ENCODE peak calls at places on chromosomes 16 and 17, in eight cellular contexts. Q is HCT116, B is esophagus squamous epithelium, R is A549, U is nephron progenitor cell, V is islet precursor cell, W is mucosa of gallbladder, M is adipocyte. C is an unnamed sample.

GRCh38 chr17:17696871-17697633 is 15.8 kb downstream of the RAI1 start:
- DNase-seq in Q (no peak), B (no peak), R (no peak), U (no peak), V (no peak), W (no peak), M (no peak), C (no peak)

GRCh38 chr16:11133344-11133921 is 122.6 kb downstream of the SOCS1 start:
- DNase-seq in Q (peak; percentile 79), B (no peak), R (no peak), U (no peak), V (peak; percentile 97), W (peak; percentile 91), M (peak; percentile 95), C (peak; percentile 96)

GRCh38 chr17:50458290-50458689 is 10.4 kb downstream of the CHAD start:
- DNase-seq in Q (no peak), B (no peak), R (no peak), U (no peak), V (no peak), W (no peak), M (no peak), C (peak; percentile 64)

GRCh38 chr17:31510273-31511175 is 119.0 kb downstream of the RAB11FIP4 start:
- DNase-seq in Q (no peak), B (no peak), R (no peak), U (no peak), V (no peak), W (no peak), M (no peak), C (no peak)

GRCh38 chr16:50570808-50571598 is 22.8 kb downstream of the NKD1 start:
- DNase-seq in Q (no peak), B (no peak), R (no peak), U (no peak), V (no peak), W (no peak), M (no peak), C (no peak)

GRCh38 chr16:84396537-84397008 is 28.2 kb downstream of the ATP2C2 start:
- DNase-seq in Q (no peak), B (no peak), R (peak; percentile 77), U (no peak), V (no peak), W (no peak), M (peak; percentile 3), C (peak; percentile 90)

GRCh38 chr16:87583453-87584131 is 18.7 kb upstream of the JPH3 start:
- DNase-seq in Q (no peak), B (no peak), R (no peak), U (no peak), V (no peak), W (no peak), M (no peak), C (no peak)

GRCh38 chr16:24372824-24373223 is 116.7 kb downstream of the CACNG3 start:
- DNase-seq in Q (no peak), B (no peak), R (no peak), U (no peak), V (no peak), W (no peak), M (no peak), C (no peak)

GRCh38 chr16:79007614-79008013 is 592.9 kb downstream of the MAF start:
- DNase-seq in Q (no peak), B (no peak), R (no peak), U (no peak), V (no peak), W (no peak), M (no peak), C (peak; percentile 57)

GRCh38 chr17:63837480-63837879 is 5.0 kb downstream of the SMARCD2 start:
- DNase-seq in Q (no peak), B (no peak), R (no peak), U (no peak), V (no peak), W (no peak), M (no peak), C (no peak)

GRCh38 chr17:15456972-15457722 is 10.3 kb downstream of the CDRT4 start:
- DNase-seq in Q (no peak), B (no peak), R (no peak), U (no peak), V (no peak), W (peak; percentile 37), M (peak; percentile 90), C (no peak)

GRCh38 chr17:32335647-32336046 is 6.3 kb downstream of the C17orf75 start:
- DNase-seq in Q (no peak), B (no peak), R (no peak), U (no peak), V (peak; percentile 19), W (no peak), M (no peak), C (peak; percentile 50)

C was measured in epithelial cell of esophagus.